ENCODE peak calls at places on chromosomes 1 and 21, in five cellular contexts. One of them, this sample, is unnamed.

GRCh38 chr1:21687081-21687529 is 17.9 kb upstream of the RAP1GAP start:
- DNase-seq in stomach: no peak
- DNase-seq in PC-3: no peak
- DNase-seq in AG04450: no peak
- DNase-seq in fibroblast of lung: peak
- DNase-seq in this sample: no peak

GRCh38 chr21:33434770-33435360 is 31.7 kb downstream of the IFNGR2 start:
- DNase-seq in fibroblast of lung: peak
- DNase-seq in PC-3: peak
- DNase-seq in stomach: no peak
- DNase-seq in AG04450: peak
- DNase-seq in this sample: peak

GRCh38 chr21:44800971-44801467 is 601 bp downstream of the UBE2G2 start:
- DNase-seq in fibroblast of lung: peak
- DNase-seq in AG04450: no peak
- DNase-seq in PC-3: peak
- DNase-seq in stomach: no peak
- DNase-seq in this sample: peak

GRCh38 chr1:152479792-152480595 is 30.6 kb upstream of the LCE5A start:
- DNase-seq in PC-3: peak
- DNase-seq in fibroblast of lung: no peak
- DNase-seq in AG04450: no peak
- DNase-seq in stomach: peak
- DNase-seq in this sample: peak

GRCh38 chr1:6998267-6998666 is 213.0 kb downstream of the CAMTA1 start:
- DNase-seq in stomach: no peak
- DNase-seq in PC-3: peak
- DNase-seq in AG04450: no peak
- DNase-seq in fibroblast of lung: no peak
- DNase-seq in this sample: peak

GRCh38 chr1:198601936-198602889 is 36.6 kb upstream of the PTPRC start:
- DNase-seq in stomach: no peak
- DNase-seq in fibroblast of lung: peak
- DNase-seq in AG04450: no peak
- DNase-seq in PC-3: no peak
- DNase-seq in this sample: peak

GRCh38 chr21:38813143-38813542 is 7.4 kb downstream of the ETS2 start:
- DNase-seq in AG04450: no peak
- DNase-seq in stomach: no peak
- DNase-seq in fibroblast of lung: no peak
- DNase-seq in PC-3: no peak
- DNase-seq in this sample: no peak

GRCh38 chr21:34670220-34670961 is 1.6 kb downstream of the CLIC6 start:
- DNase-seq in stomach: peak
- DNase-seq in PC-3: no peak
- DNase-seq in fibroblast of lung: peak
- DNase-seq in AG04450: no peak
- DNase-seq in this sample: no peak

GRCh38 chr1:13772271-13772670 is 72.3 kb downstream of the PRDM2 start:
- DNase-seq in fibroblast of lung: no peak
- DNase-seq in AG04450: no peak
- DNase-seq in PC-3: no peak
- DNase-seq in stomach: no peak
- DNase-seq in this sample: no peak

GRCh38 chr1:206507395-206508129 is at the start of gene RASSF5:
- DNase-seq in PC-3: peak
- DNase-seq in stomach: peak
- DNase-seq in AG04450: no peak
- DNase-seq in fibroblast of lung: peak
- DNase-seq in this sample: peak

GRCh38 chr1:229696385-229696784 is 70.3 kb downstream of the URB2 start:
- DNase-seq in fibroblast of lung: no peak
- DNase-seq in stomach: no peak
- DNase-seq in AG04450: no peak
- DNase-seq in PC-3: no peak
- DNase-seq in this sample: no peak

GRCh38 chr1:15678578-15678977 is 5.5 kb upstream of the PLEKHM2 start:
- DNase-seq in PC-3: peak
- DNase-seq in stomach: no peak
- DNase-seq in AG04450: peak
- DNase-seq in fibroblast of lung: peak
- DNase-seq in this sample: peak

GRCh38 chr21:32101206-32101763 is 177.6 kb downstream of the MIS18A start:
- DNase-seq in fibroblast of lung: no peak
- DNase-seq in stomach: no peak
- DNase-seq in AG04450: no peak
- DNase-seq in PC-3: no peak
- DNase-seq in this sample: no peak

GRCh38 chr1:169859001-169859400 is 34.7 kb downstream of the SCYL3 start:
- DNase-seq in stomach: no peak
- DNase-seq in fibroblast of lung: no peak
- DNase-seq in PC-3: no peak
- DNase-seq in AG04450: no peak
- DNase-seq in this sample: no peak

GRCh38 chr1:183209533-183210158 is 23.6 kb downstream of the LAMC2 start:
- DNase-seq in PC-3: peak
- DNase-seq in fibroblast of lung: peak
- DNase-seq in stomach: no peak
- DNase-seq in AG04450: no peak
- DNase-seq in this sample: peak

GRCh38 chr1:97008226-97008625 is 286.6 kb downstream of the PTBP2 start:
- DNase-seq in stomach: no peak
- DNase-seq in PC-3: peak
- DNase-seq in AG04450: no peak
- DNase-seq in fibroblast of lung: peak
- DNase-seq in this sample: no peak

GRCh38 chr1:228014235-228014930 is 7.6 kb downstream of the WNT3A start:
- DNase-seq in fibroblast of lung: peak
- DNase-seq in PC-3: peak
- DNase-seq in AG04450: no peak
- DNase-seq in stomach: no peak
- DNase-seq in this sample: no peak

GRCh38 chr1:7712731-7713323 is 58.3 kb upstream of the VAMP3 start:
- DNase-seq in fibroblast of lung: no peak
- DNase-seq in PC-3: no peak
- DNase-seq in AG04450: no peak
- DNase-seq in stomach: no peak
- DNase-seq in this sample: no peak

GRCh38 chr1:113391643-113392271 is 1.4 kb downstream of the MAGI3 start:
- DNase-seq in AG04450: no peak
- DNase-seq in PC-3: peak
- DNase-seq in fibroblast of lung: no peak
- DNase-seq in stomach: peak
- DNase-seq in this sample: no peak

GRCh38 chr1:29179641-29180184 is 2.0 kb downstream of the SRSF4 start:
- DNase-seq in stomach: no peak
- DNase-seq in AG04450: no peak
- DNase-seq in PC-3: no peak
- DNase-seq in fibroblast of lung: no peak
- DNase-seq in this sample: no peak

GRCh38 chr1:3573499-3573898 is 37.8 kb downstream of the MEGF6 start:
- DNase-seq in AG04450: no peak
- DNase-seq in PC-3: no peak
- DNase-seq in fibroblast of lung: no peak
- DNase-seq in stomach: no peak
- DNase-seq in this sample: no peak

GRCh38 chr1:67883069-67883468 is 49.8 kb upstream of the GNG12 start:
- DNase-seq in fibroblast of lung: peak
- DNase-seq in stomach: no peak
- DNase-seq in PC-3: peak
- DNase-seq in AG04450: no peak
- DNase-seq in this sample: peak

GRCh38 chr1:81554534-81554933 is 246.2 kb upstream of the ADGRL2 start:
- DNase-seq in PC-3: no peak
- DNase-seq in stomach: no peak
- DNase-seq in fibroblast of lung: no peak
- DNase-seq in AG04450: no peak
- DNase-seq in this sample: no peak

GRCh38 chr1:30684881-30685795 is 38.2 kb downstream of the MATN1 start:
- DNase-seq in stomach: peak
- DNase-seq in PC-3: peak
- DNase-seq in AG04450: no peak
- DNase-seq in fibroblast of lung: no peak
- DNase-seq in this sample: no peak

GRCh38 chr1:40708750-40709099 is 17.2 kb downstream of the NFYC start:
- DNase-seq in stomach: no peak
- DNase-seq in fibroblast of lung: peak
- DNase-seq in AG04450: peak
- DNase-seq in PC-3: peak
- DNase-seq in this sample: peak

GRCh38 chr1:150559627-150560010 is 10.4 kb downstream of the ADAMTSL4 start:
- DNase-seq in PC-3: no peak
- DNase-seq in fibroblast of lung: no peak
- DNase-seq in AG04450: no peak
- DNase-seq in stomach: no peak
- DNase-seq in this sample: no peak

GRCh38 chr1:14969006-14969405 is 184.5 kb upstream of the TMEM51 start:
- DNase-seq in stomach: no peak
- DNase-seq in PC-3: no peak
- DNase-seq in fibroblast of lung: no peak
- DNase-seq in AG04450: no peak
- DNase-seq in this sample: no peak

GRCh38 chr1:182069028-182069466 is 7.5 kb upstream of the ZNF648 start:
- DNase-seq in AG04450: no peak
- DNase-seq in PC-3: peak
- DNase-seq in fibroblast of lung: no peak
- DNase-seq in stomach: peak
- DNase-seq in this sample: peak

GRCh38 chr1:194931166-194931565 is 1677.1 kb downstream of the KCNT2 start:
- DNase-seq in AG04450: no peak
- DNase-seq in fibroblast of lung: peak
- DNase-seq in PC-3: no peak
- DNase-seq in stomach: no peak
- DNase-seq in this sample: no peak

GRCh38 chr1:245710961-245711903 is 556.4 kb downstream of the KIF26B start:
- DNase-seq in fibroblast of lung: no peak
- DNase-seq in stomach: no peak
- DNase-seq in AG04450: no peak
- DNase-seq in PC-3: no peak
- DNase-seq in this sample: no peak

GRCh38 chr1:109589177-109589576 is 30.2 kb downstream of the GNAT2 start:
- DNase-seq in AG04450: no peak
- DNase-seq in fibroblast of lung: no peak
- DNase-seq in stomach: no peak
- DNase-seq in PC-3: no peak
- DNase-seq in this sample: no peak

GRCh38 chr21:33948096-33948950 is 32.7 kb upstream of the ATP5PO start:
- DNase-seq in stomach: peak
- DNase-seq in PC-3: peak
- DNase-seq in AG04450: no peak
- DNase-seq in fibroblast of lung: peak
- DNase-seq in this sample: peak

GRCh38 chr1:20152599-20152930 is 13.4 kb downstream of the PLA2G2F start:
- DNase-seq in fibroblast of lung: no peak
- DNase-seq in stomach: no peak
- DNase-seq in AG04450: no peak
- DNase-seq in PC-3: no peak
- DNase-seq in this sample: no peak
- TF ChIP-seq CTCF in fibroblast of lung: no peak
- TF ChIP-seq CTCF in stomach: no peak
- TF ChIP-seq CTCF in AG04450: no peak
- TF ChIP-seq CTCF in PC-3: peak
- TF ChIP-seq CTCF in this sample: peak

DNA sequence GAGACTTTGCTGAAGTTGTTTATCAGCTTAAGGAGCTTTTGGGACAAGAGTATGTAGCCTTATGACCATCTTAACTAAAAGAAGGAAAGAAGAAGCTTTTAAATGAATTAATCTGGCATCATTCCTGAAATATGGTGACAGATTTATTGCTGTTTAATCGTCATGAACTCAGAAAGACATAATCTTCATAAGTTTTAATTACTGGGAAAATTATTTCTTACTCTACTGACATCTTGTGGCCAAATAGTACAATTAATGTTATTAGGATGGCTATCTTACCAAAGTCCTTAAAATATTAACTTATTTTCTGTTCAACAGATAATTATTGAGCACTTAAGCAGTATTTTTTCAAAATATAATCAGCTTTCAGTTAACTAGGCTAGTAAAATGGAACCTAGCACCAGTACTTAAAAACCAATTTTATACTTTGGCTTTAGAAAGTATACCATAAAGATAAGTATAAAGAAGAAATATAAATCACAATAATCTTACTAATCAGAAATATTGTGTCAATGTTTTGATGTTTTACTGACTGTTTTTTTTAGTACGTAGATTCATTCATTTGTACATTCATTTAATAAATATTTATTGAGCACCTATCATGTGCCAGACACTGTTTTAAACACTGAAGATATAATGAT is 34.7 kb upstream of the GPR25 start:
- DNase-seq in AG04450: no peak
- DNase-seq in fibroblast of lung: peak
- DNase-seq in stomach: no peak
- DNase-seq in PC-3: peak
- DNase-seq in this sample: peak
- TF ChIP-seq CTCF in AG04450: peak
- TF ChIP-seq CTCF in fibroblast of lung: no peak
- TF ChIP-seq CTCF in stomach: no peak
- TF ChIP-seq CTCF in PC-3: peak
- TF ChIP-seq CTCF in this sample: peak

GRCh38 chr1:34603594-34603993 is 151.3 kb upstream of the GJB5 start:
- DNase-seq in fibroblast of lung: no peak
- DNase-seq in PC-3: no peak
- DNase-seq in AG04450: no peak
- DNase-seq in stomach: no peak
- DNase-seq in this sample: no peak

GRCh38 chr1:34602907-34603306 is 151.9 kb upstream of the GJB5 start:
- DNase-seq in fibroblast of lung: no peak
- DNase-seq in PC-3: no peak
- DNase-seq in stomach: no peak
- DNase-seq in AG04450: no peak
- DNase-seq in this sample: no peak

GRCh38 chr1:34597877-34598514 is 156.9 kb upstream of the GJB5 start:
- DNase-seq in PC-3: peak
- DNase-seq in fibroblast of lung: peak
- DNase-seq in AG04450: peak
- DNase-seq in stomach: peak
- DNase-seq in this sample: peak
- TF ChIP-seq CTCF in PC-3: peak
- TF ChIP-seq CTCF in fibroblast of lung: peak
- TF ChIP-seq CTCF in AG04450: peak
- TF ChIP-seq CTCF in stomach: no peak
- TF ChIP-seq CTCF in this sample: peak

DNA sequence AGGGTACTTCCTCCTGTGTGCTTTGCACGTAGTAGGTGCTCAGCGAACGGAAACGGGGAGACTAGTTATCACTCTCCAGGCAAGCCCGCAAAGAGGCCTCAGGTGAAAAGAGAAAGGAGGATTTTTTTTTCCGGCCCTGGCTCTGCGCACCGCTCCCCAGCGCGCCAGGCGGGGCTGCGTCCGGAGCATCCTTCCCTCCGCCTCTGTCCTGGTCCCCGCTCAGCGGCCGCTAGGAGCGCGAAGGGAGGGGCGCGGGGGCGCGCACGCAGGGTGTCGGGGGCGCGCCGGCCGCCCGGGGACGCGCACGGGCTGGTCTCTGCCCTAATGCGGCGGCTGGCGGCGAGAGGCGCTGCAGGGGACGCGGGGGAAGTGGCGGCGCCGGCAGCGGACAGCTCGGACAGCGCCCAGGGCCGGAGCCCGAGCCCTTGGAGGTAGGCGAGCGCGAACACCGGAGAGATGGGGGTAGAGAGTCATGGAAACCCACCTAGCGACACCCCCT is 42.3 kb upstream of the NFASC start:
- DNase-seq in PC-3: peak
- DNase-seq in AG04450: no peak
- DNase-seq in stomach: peak
- DNase-seq in fibroblast of lung: peak
- DNase-seq in this sample: peak
- TF ChIP-seq CTCF in PC-3: no peak
- TF ChIP-seq CTCF in AG04450: no peak
- TF ChIP-seq CTCF in stomach: no peak
- TF ChIP-seq CTCF in fibroblast of lung: no peak
- TF ChIP-seq CTCF in this sample: peak

This sample was measured in HFFc6.